ENCODE peak calls at places on chromosomes 4 and X, in eight cellular contexts. T is NCI-H1694 treated with DMSO at 0.1 percent for 48 hours; D is NCI-H226; C is GM13977; Q is activated CD4-positive, alpha-beta T cell treated with anti-CD3 and anti-CD28 coated beads, Interleukin-2, amount 50 U/mL, for 1 hour; S is nucleus accumbens; Y is T follicular helper cell; I is T-cell. A is an unnamed sample.

GRCh38 chrX:15451913-15452312 is 41.2 kb downstream of the PIR start:
- DNase-seq in T (no peak), D (no peak), C (no peak), Q (no peak), S (no peak), Y (no peak), I (no peak), A (no peak)

GRCh38 chr4:30948653-30949052 is 228.5 kb downstream of the PCDH7 start:
- DNase-seq in T (no peak), D (peak), C (no peak), Q (no peak), S (no peak), Y (no peak), I (no peak), A (no peak)

GRCh38 chr4:128979934-128980333 is 113.4 kb downstream of the SCLT1 start:
- DNase-seq in T (peak), D (peak), C (no peak), Q (no peak), S (no peak), Y (no peak), I (no peak), A (no peak)

GRCh38 chr4:1501754-1502500 is 95.7 kb upstream of the NKX1-1 start:
- DNase-seq in T (no peak), D (no peak), C (no peak), Q (no peak), S (no peak), Y (no peak), I (peak), A (no peak)

GRCh38 chr4:117783716-117784115 is 250.6 kb upstream of the NDST3 start:
- DNase-seq in T (peak), D (peak), C (no peak), Q (no peak), S (no peak), Y (no peak), I (no peak), A (no peak)

GRCh38 chr4:183746305-183747229 is 87.5 kb downstream of the TRAPPC11 start:
- DNase-seq in T (no peak), D (no peak), C (no peak), Q (no peak), S (no peak), Y (no peak), I (no peak), A (no peak)

GRCh38 chr4:78654809-78655208 is 103.2 kb downstream of the ANXA3 start:
- DNase-seq in T (no peak), D (no peak), C (no peak), Q (no peak), S (no peak), Y (no peak), I (no peak), A (no peak)

GRCh38 chrX:131812847-131813825 is 210.0 kb upstream of the STK26 start:
- DNase-seq in T (no peak), D (no peak), C (peak), Q (peak), S (peak), Y (peak), I (peak), A (peak)

GRCh38 chr4:15677507-15677988 is 4.1 kb upstream of the FAM200B start:
- DNase-seq in T (no peak), D (peak), C (no peak), Q (no peak), S (no peak), Y (no peak), I (no peak), A (no peak)